ENCODE peak calls at places on chromosomes 3 and 15, in ten cellular contexts. H, L, C, J, P, E, W, M, T and K are unnamed samples.

GRCh38 chr15:81950841-81951414 is 94.9 kb downstream of the MEX3B start:
- DNase-seq in J (no peak), M (no peak), C (no peak), L (no peak), T (no peak), P (no peak), E (peak; percentile 21), H (no peak), W (no peak), K (no peak)

GRCh38 chr3:27633224-27633545 is 88.9 kb downstream of the EOMES start:
- DNase-seq in W (no peak), T (no peak), J (peak; percentile 58), E (no peak), C (no peak), P (no peak), L (no peak), M (no peak), H (no peak), K (no peak)

GRCh38 chr15:32029862-32030781 is at the start of gene CHRNA7:
- DNase-seq in P (no peak), T (peak; percentile 76), L (peak; percentile 61), M (no peak), C (no peak), W (peak; percentile 59), H (peak; percentile 77), J (no peak), E (peak; percentile 86), K (peak; percentile 56)

GRCh38 chr3:10855871-10856662 is 40.0 kb downstream of the SLC6A11 start:
- DNase-seq in L (no peak), W (no peak), T (no peak), M (no peak), C (no peak), E (peak; percentile 58), J (no peak), H (no peak), P (no peak), K (no peak)

GRCh38 chr15:26935322-26935721 is 35.7 kb upstream of the GABRG3 start:
- DNase-seq in C (no peak), M (no peak), E (no peak), T (no peak), J (no peak), H (no peak), L (no peak), W (no peak), P (no peak), K (no peak)

GRCh38 chr3:181969925-181970324 is 258.2 kb downstream of the SOX2 start:
- DNase-seq in H (no peak), C (no peak), P (no peak), T (no peak), J (no peak), M (no peak), E (no peak), W (no peak), L (no peak), K (no peak)

GRCh38 chr3:189042832-189043231 is 128.9 kb upstream of the TPRG1 start:
- DNase-seq in L (no peak), P (no peak), W (no peak), H (no peak), E (no peak), M (no peak), T (no peak), J (no peak), C (no peak), K (no peak)

GRCh38 chr15:43404130-43404529 is 33.2 kb downstream of the TUBGCP4 start:
- DNase-seq in W (no peak), C (no peak), T (no peak), E (no peak), J (no peak), L (no peak), P (no peak), H (no peak), M (no peak), K (no peak)

GRCh38 chr15:45948226-45948625 is 313.4 kb downstream of the SQOR start:
- DNase-seq in E (peak; percentile 53), J (no peak), W (no peak), C (no peak), L (no peak), P (no peak), T (no peak), H (no peak), M (no peak), K (no peak)
- H3K4me1 ChIP-seq in E (peaks cover 49% of the 10 kb centered on the region), J (no peaks in the 10 kb centered on the region), W (no peaks in the 10 kb centered on the region), C (no peaks in the 10 kb centered on the region), L (no peaks in the 10 kb centered on the region), P (no peaks in the 10 kb centered on the region), T (no peaks in the 10 kb centered on the region), H (no peaks in the 10 kb centered on the region), M (no peaks in the 10 kb centered on the region), K (no peaks in the 10 kb centered on the region)

DNA sequence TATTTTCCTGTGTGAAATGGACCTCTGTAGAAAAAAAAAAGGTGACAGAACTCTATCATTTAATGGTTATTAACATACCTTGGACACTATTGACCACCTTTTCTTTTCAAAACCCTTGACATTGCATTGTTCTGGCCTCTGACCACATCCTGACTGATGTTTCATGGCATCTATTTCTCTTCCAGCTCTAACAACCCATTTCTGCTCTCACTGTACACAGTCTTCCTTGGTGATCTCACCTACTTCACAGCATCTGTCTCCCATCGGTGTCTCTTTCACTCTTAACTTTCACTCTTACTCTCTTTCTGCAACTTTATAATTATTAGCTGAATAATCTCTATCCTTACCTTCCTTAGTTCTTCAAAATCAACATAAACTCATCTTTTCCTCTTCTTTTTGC is 217.4 kb upstream of the CD96 start:
- DNase-seq in T (no peak), W (no peak), E (no peak), L (no peak), C (no peak), J (no peak), P (no peak), M (no peak), H (no peak), K (no peak)
- H3K4me1 ChIP-seq in T (peaks cover 4% of the 10 kb centered on the region), W (no peaks in the 10 kb centered on the region), E (no peaks in the 10 kb centered on the region), L (no peaks in the 10 kb centered on the region), C (peaks cover 11% of the 10 kb centered on the region), J (peaks cover 16% of the 10 kb centered on the region), P (no peaks in the 10 kb centered on the region), M (no peaks in the 10 kb centered on the region), H (no peaks in the 10 kb centered on the region), K (no peaks in the 10 kb centered on the region)

GRCh38 chr15:67127334-67127664 is 61.9 kb downstream of the SMAD3 start:
- DNase-seq in H (peak; percentile 26), C (no peak), E (no peak), W (no peak), J (no peak), L (no peak), T (no peak), P (no peak), M (no peak), K (no peak)

GRCh38 chr15:67126551-67127333 is 61.3 kb downstream of the SMAD3 start:
- DNase-seq in L (no peak), H (no peak), P (no peak), J (no peak), E (no peak), C (no peak), W (no peak), M (no peak), T (no peak), K (no peak)

GRCh38 chr15:67125589-67126502 is 60.4 kb downstream of the SMAD3 start:
- DNase-seq in H (peak; percentile 76), P (peak; percentile 95), T (peak; percentile 44), E (no peak), J (no peak), M (peak; percentile 72), C (no peak), L (peak; percentile 52), W (peak; percentile 79), K (peak; percentile 88)

GRCh38 chr15:67124111-67124510 is 58.7 kb downstream of the SMAD3 start:
- DNase-seq in H (no peak), C (no peak), J (no peak), W (no peak), M (no peak), E (no peak), P (no peak), T (no peak), L (no peak), K (no peak)

DNA sequence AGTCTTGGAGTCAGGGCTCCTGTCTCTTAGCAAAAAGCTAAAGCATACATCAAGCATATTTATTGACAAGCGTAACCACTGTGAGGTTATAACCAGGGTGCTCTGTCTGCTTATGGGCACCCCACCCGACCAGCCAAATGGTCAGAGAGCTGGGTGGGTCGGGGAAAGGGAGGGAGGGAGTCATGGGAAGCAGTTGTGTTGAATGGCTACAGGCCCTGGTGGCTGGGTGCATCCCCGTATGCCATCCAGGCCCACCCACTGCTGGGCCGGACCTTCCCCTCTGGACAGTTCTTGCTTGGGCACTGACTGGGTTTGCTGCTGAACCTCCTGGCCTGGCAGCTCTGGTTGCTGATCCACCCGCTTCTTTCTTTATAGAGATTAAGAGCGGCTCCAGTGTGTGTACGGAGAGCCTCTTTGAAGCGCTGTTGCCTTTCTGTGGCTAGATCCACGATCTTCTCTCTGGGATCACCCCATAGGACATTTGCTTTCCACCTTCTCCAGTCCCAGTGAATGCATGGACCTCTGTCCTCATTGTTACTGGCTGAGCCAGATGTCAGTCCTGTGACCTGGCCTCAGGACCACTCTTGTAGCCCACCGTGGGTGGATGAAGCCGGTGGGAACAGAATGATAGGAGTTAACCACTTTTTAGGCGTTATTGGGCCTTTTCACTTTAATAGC is 59.6 kb downstream of the SMAD3 start:
- DNase-seq in M (no peak), E (no peak), T (no peak), L (no peak), W (no peak), H (no peak), P (no peak), J (no peak), C (no peak), K (no peak)
- H3K4me1 ChIP-seq in M (peaks cover 15% of the 10 kb centered on the region), E (peaks cover 9% of the 10 kb centered on the region), T (peaks cover 59% of the 10 kb centered on the region), L (peaks cover 18% of the 10 kb centered on the region), W (peaks cover 82% of the 10 kb centered on the region), H (peaks cover 49% of the 10 kb centered on the region), P (peaks cover 78% of the 10 kb centered on the region), J (peaks cover 46% of the 10 kb centered on the region), C (peaks cover 31% of the 10 kb centered on the region), K (peaks cover 1% of the 10 kb centered on the region)

DNA sequence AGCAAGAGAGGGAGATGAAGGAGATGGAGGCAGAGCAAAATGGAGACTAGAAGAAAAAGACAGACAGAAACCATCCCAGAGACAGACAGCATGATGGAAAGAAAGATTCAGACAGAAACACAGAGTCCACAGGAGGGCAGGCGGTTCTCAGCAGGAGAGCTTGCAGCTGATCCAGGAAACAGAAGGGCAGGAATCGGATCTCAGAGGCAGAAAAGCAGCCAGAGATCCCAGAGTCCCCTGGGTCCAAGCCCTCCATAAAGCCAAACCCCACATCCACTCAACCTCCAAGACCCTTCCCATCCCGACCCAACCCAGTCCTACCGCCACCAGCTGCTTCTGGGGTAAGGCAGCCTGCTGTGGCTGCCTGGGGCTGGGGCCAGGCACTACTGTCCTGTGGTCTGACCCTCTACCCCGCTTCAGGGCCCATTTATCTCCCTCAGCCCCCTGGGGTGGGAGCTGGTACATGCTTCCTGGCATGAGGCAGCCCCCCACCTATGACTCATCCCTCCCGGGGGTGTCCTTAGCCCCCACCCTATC is at the start of gene UCN2:
- DNase-seq in E (no peak), J (no peak), L (no peak), M (no peak), T (no peak), H (no peak), P (no peak), C (no peak), W (no peak), K (no peak)
- H3K4me1 ChIP-seq in E (peaks cover 19% of the 10 kb centered on the region), J (no peaks in the 10 kb centered on the region), L (peaks cover 9% of the 10 kb centered on the region), M (peaks cover 3% of the 10 kb centered on the region), T (peaks cover 24% of the 10 kb centered on the region), H (peaks cover 7% of the 10 kb centered on the region), P (peaks cover 37% of the 10 kb centered on the region), C (no peaks in the 10 kb centered on the region), W (peaks cover 28% of the 10 kb centered on the region), K (no peaks in the 10 kb centered on the region)